ENCODE peak calls at places on chromosomes 16 and 17, in six cellular contexts. Y, F, H, J, X and U are unnamed samples.

GRCh38 chr16:54928421-54929089 is 2.1 kb upstream of the IRX5 start:
- DNase-seq in F (peak; percentile 30), J (peak; percentile 69), H (peak; percentile 83), X (peak; percentile 82), Y (no peak), U (no peak)

GRCh38 chr17:64214950-64215349 is 48.1 kb downstream of the TEX2 start:
- DNase-seq in J (no peak), Y (no peak), H (peak; percentile 68), F (no peak), X (no peak), U (no peak)

GRCh38 chr17:37743875-37744632 is 805 bp downstream of the HNF1B start:
- DNase-seq in J (no peak), Y (no peak), F (no peak), X (no peak), H (no peak), U (no peak)

GRCh38 chr17:17724307-17724921 is 43.2 kb downstream of the RAI1 start:
- DNase-seq in F (no peak), X (no peak), H (peak; percentile 51), J (no peak), Y (no peak), U (no peak)

GRCh38 chr17:82248815-82249638 is 20.2 kb downstream of the SLC16A3 start:
- DNase-seq in H (no peak), J (no peak), F (no peak), Y (no peak), X (no peak), U (no peak)

GRCh38 chr17:82204831-82205719 is 7.6 kb downstream of the CCDC57 start:
- DNase-seq in J (peak; percentile 63), F (no peak), X (no peak), H (peak; percentile 95), Y (no peak), U (peak; percentile 46)

GRCh38 chr17:40526668-40527067 is 25.2 kb upstream of the TNS4 start:
- DNase-seq in X (peak; percentile 61), F (no peak), Y (no peak), J (no peak), H (peak; percentile 64), U (no peak)

GRCh38 chr17:73485130-73485529 is 159.1 kb downstream of the SDK2 start:
- DNase-seq in H (no peak), F (no peak), Y (no peak), J (no peak), X (no peak), U (no peak)

GRCh38 chr16:28067604-28068382 is 4.3 kb upstream of the GSG1L start:
- DNase-seq in H (peak; percentile 72), X (peak; percentile 67), J (no peak), F (no peak), Y (no peak), U (no peak)

GRCh38 chr16:86925067-86925791 is 346.9 kb downstream of the FOXL1 start:
- DNase-seq in J (no peak), X (no peak), H (peak; percentile 76), F (no peak), Y (no peak), U (no peak)

GRCh38 chr17:82805254-82805653 is 34.6 kb downstream of the ZNF750 start:
- DNase-seq in X (no peak), F (no peak), Y (no peak), J (no peak), H (no peak), U (no peak)

GRCh38 chr16:67164599-67165061 is at the start of gene HSF4:
- DNase-seq in Y (no peak), F (no peak), H (peak; percentile 78), X (peak; percentile 82), J (no peak), U (no peak)

GRCh38 chr16:68289621-68290329 is 21.0 kb downstream of the SLC7A6OS start:
- DNase-seq in X (no peak), Y (no peak), F (peak; percentile 27), J (no peak), H (peak; percentile 54), U (no peak)

GRCh38 chr17:10061131-10061581 is 137.2 kb downstream of the GAS7 start:
- DNase-seq in Y (no peak), H (peak; percentile 83), J (no peak), F (no peak), X (peak; percentile 78), U (no peak)

GRCh38 chr17:69819316-69820087 is 255.5 kb upstream of the KCNJ16 start:
- DNase-seq in X (no peak), H (peak; percentile 38), Y (no peak), J (no peak), F (no peak), U (no peak)

GRCh38 chr16:70708381-70709253 is 22.8 kb upstream of the MTSS2 start:
- DNase-seq in J (no peak), Y (no peak), H (no peak), F (no peak), X (no peak), U (no peak)

GRCh38 chr17:15662726-15663125 is 21.4 kb downstream of the TRIM16 start:
- DNase-seq in H (no peak), Y (no peak), F (no peak), J (no peak), X (no peak), U (no peak)

GRCh38 chr16:11201498-11202259 is 54.3 kb downstream of the SOCS1 start:
- DNase-seq in F (no peak), Y (no peak), J (peak; percentile 52), X (no peak), H (peak; percentile 94), U (peak; percentile 64)

GRCh38 chr17:9959377-9959981 is 54.4 kb upstream of the RCVRN start:
- DNase-seq in Y (no peak), H (peak; percentile 46), X (no peak), F (no peak), J (no peak), U (no peak)

GRCh38 chr17:75691371-75692290 is 24.5 kb downstream of the SAP30BP start:
- DNase-seq in Y (no peak), F (no peak), J (no peak), H (peak; percentile 60), X (no peak), U (no peak)

GRCh38 chr16:14475370-14476139 is 154.5 kb downstream of the PARN start:
- DNase-seq in Y (no peak), F (no peak), H (peak; percentile 80), J (no peak), X (no peak), U (no peak)

GRCh38 chr16:30526137-30526822 is at the start of gene ZNF768:
- DNase-seq in H (peak; percentile 62), Y (no peak), F (no peak), X (no peak), J (no peak), U (no peak)

GRCh38 chr16:30524575-30525571 is 1.5 kb downstream of the ZNF768 start:
- DNase-seq in H (no peak), F (no peak), Y (no peak), X (no peak), J (no peak), U (no peak)

GRCh38 chr16:30526823-30527634 is 663 bp upstream of the ZNF768 start:
- DNase-seq in H (peak; percentile 99), Y (peak; percentile 87), X (peak; percentile 99), J (peak; percentile 94), F (peak; percentile 77), U (peak; percentile 83)

GRCh38 chr16:30523768-30524574 is 2.4 kb downstream of the ZNF768 start:
- DNase-seq in X (no peak), H (no peak), Y (no peak), F (no peak), J (no peak), U (no peak)

DNA sequence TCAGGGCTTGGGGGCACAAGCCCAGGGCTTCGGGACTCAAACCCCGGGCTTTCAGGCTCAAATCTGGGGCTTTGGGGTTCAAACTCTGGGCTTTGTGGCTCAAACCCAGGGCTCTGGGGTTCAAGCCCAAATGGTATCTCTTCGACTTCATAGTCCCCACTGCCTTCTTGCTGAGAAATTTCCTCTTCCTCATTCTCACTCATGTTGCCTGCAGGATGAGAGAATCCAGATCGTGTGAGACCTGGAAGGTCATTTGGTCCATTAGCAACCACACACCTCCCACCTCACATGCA is 576 bp downstream of the ZNF768 start:
- DNase-seq in J (no peak), H (no peak), X (no peak), Y (no peak), F (no peak), U (no peak)
- H3K27ac ChIP-seq in J (peak overlapping the region; percentile 66), H (peak overlapping the region; percentile 90), X (peak overlapping the region; percentile 96), Y (peak overlapping the region; percentile 85), F (peak overlapping the region; percentile 2), U (peak overlapping the region; percentile 93)

GRCh38 chr17:7850970-7851437 is 3.9 kb upstream of the TMEM88 start:
- DNase-seq in H (no peak), X (no peak), J (no peak), Y (no peak), F (no peak), U (no peak)
- H3K27ac ChIP-seq in H (no peak overlapping the region), X (no peak overlapping the region), J (no peak overlapping the region), Y (no peak overlapping the region), F (peak overlapping the region; percentile 55), U (no peak overlapping the region)

DNA sequence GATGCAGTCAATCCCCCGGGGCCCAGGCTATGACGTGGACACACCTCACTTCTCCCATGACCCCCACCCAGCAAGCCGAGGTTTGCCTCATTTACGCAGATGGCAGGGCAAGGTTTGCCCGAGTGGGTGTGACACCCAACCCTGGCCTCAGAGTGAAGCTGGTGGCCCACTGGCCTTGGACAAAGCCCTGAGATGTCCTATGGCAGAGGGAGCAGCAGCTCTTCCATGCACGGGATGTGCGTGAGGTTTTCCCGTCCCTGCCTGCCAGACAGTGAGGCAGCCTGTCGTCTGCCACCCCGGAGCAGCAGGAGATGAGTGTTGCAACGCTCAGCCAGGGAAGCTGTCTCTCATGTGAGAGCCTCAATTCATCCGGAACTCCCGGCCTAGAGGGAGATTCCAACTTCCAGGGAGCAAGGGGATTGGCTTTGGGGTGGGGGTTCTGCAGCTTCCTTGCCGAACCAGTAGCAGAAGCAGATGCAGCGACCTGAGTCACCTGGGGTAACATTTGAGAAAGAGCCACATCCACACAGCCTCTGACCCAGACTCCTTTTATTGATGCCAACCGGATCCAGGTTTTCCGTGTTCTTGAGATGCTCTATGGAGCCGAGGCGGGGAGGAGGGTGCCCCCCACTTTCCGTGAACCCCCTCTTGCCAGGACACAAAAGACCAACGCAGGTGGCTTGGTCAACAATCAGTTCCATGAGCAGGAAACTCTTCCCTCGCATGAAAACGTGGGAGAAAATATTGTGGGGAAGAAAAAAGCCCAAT is 125.6 kb downstream of the C16orf78 start:
- DNase-seq in Y (no peak), X (peak; percentile 55), J (no peak), F (no peak), H (no peak), U (no peak)
- H3K27ac ChIP-seq in Y (no peak overlapping the region), X (no peak overlapping the region), J (no peak overlapping the region), F (no peak overlapping the region), H (no peak overlapping the region), U (no peak overlapping the region)

GRCh38 chr16:991759-992158 is 10.2 kb downstream of the SOX8 start:
- DNase-seq in Y (no peak), F (no peak), X (no peak), J (no peak), H (no peak), U (no peak)
- H3K27ac ChIP-seq in Y (no peak overlapping the region), F (no peak overlapping the region), X (no peak overlapping the region), J (no peak overlapping the region), H (no peak overlapping the region), U (no peak overlapping the region)